ENCODE peak calls at places on chromosomes 11 and 22, in seven cellular contexts. One of them, this sample, is unnamed.

GRCh38 chr11:105840391-105840790 is 181.6 kb downstream of the MSANTD4 start:
- DNase-seq in NCI-H146: no peak
- DNase-seq in central memory CD4-positive, alpha-beta T cell: no peak
- DNase-seq in frontal cortex: no peak
- DNase-seq in AG04449: no peak
- DNase-seq in HTR-8/SVneo: no peak
- DNase-seq in activated T-cell treated with anti-CD3 and anti-CD28 coated beads, Interleukin-2, amount 50 U/mL, for 24 hours: no peak
- DNase-seq in this sample: no peak

GRCh38 chr11:20110908-20111669 is 49.2 kb downstream of the DBX1 start:
- DNase-seq in AG04449: peak; percentile 83
- DNase-seq in central memory CD4-positive, alpha-beta T cell: peak; percentile 19
- DNase-seq in HTR-8/SVneo: peak; percentile 67
- DNase-seq in activated T-cell treated with anti-CD3 and anti-CD28 coated beads, Interleukin-2, amount 50 U/mL, for 24 hours: peak; percentile 56
- DNase-seq in NCI-H146: peak; percentile 79
- DNase-seq in frontal cortex: no peak
- DNase-seq in this sample: peak; percentile 93

GRCh38 chr11:473415-473814 is 23.3 kb downstream of the PTDSS2 start:
- DNase-seq in AG04449: no peak
- DNase-seq in HTR-8/SVneo: no peak
- DNase-seq in activated T-cell treated with anti-CD3 and anti-CD28 coated beads, Interleukin-2, amount 50 U/mL, for 24 hours: no peak
- DNase-seq in frontal cortex: no peak
- DNase-seq in NCI-H146: no peak
- DNase-seq in central memory CD4-positive, alpha-beta T cell: no peak
- DNase-seq in this sample: no peak

GRCh38 chr11:79465160-79465559 is 24.3 kb upstream of the TENM4 start:
- DNase-seq in HTR-8/SVneo: no peak
- DNase-seq in frontal cortex: no peak
- DNase-seq in activated T-cell treated with anti-CD3 and anti-CD28 coated beads, Interleukin-2, amount 50 U/mL, for 24 hours: no peak
- DNase-seq in central memory CD4-positive, alpha-beta T cell: no peak
- DNase-seq in AG04449: no peak
- DNase-seq in NCI-H146: no peak
- DNase-seq in this sample: no peak

GRCh38 chr11:72706579-72706978 is 32.4 kb upstream of the PDE2A start:
- DNase-seq in HTR-8/SVneo: no peak
- DNase-seq in frontal cortex: no peak
- DNase-seq in central memory CD4-positive, alpha-beta T cell: no peak
- DNase-seq in activated T-cell treated with anti-CD3 and anti-CD28 coated beads, Interleukin-2, amount 50 U/mL, for 24 hours: no peak
- DNase-seq in AG04449: no peak
- DNase-seq in NCI-H146: no peak
- DNase-seq in this sample: no peak

GRCh38 chr11:67705264-67705663 is 30.8 kb upstream of the ALDH3B2 start:
- DNase-seq in AG04449: no peak
- DNase-seq in central memory CD4-positive, alpha-beta T cell: no peak
- DNase-seq in frontal cortex: no peak
- DNase-seq in NCI-H146: no peak
- DNase-seq in HTR-8/SVneo: no peak
- DNase-seq in activated T-cell treated with anti-CD3 and anti-CD28 coated beads, Interleukin-2, amount 50 U/mL, for 24 hours: no peak
- DNase-seq in this sample: no peak

GRCh38 chr22:24145446-24146189 is 35.7 kb upstream of the SUSD2 start:
- DNase-seq in activated T-cell treated with anti-CD3 and anti-CD28 coated beads, Interleukin-2, amount 50 U/mL, for 24 hours: no peak
- DNase-seq in frontal cortex: no peak
- DNase-seq in HTR-8/SVneo: no peak
- DNase-seq in central memory CD4-positive, alpha-beta T cell: no peak
- DNase-seq in NCI-H146: no peak
- DNase-seq in AG04449: no peak
- DNase-seq in this sample: no peak

GRCh38 chr11:975824-976223 is 50.2 kb downstream of the AP2A2 start:
- DNase-seq in frontal cortex: no peak
- DNase-seq in NCI-H146: no peak
- DNase-seq in central memory CD4-positive, alpha-beta T cell: no peak
- DNase-seq in AG04449: no peak
- DNase-seq in HTR-8/SVneo: peak; percentile 12
- DNase-seq in activated T-cell treated with anti-CD3 and anti-CD28 coated beads, Interleukin-2, amount 50 U/mL, for 24 hours: no peak
- DNase-seq in this sample: no peak

GRCh38 chr11:122170815-122171475 is 54.9 kb upstream of the BLID start:
- DNase-seq in frontal cortex: no peak
- DNase-seq in central memory CD4-positive, alpha-beta T cell: no peak
- DNase-seq in activated T-cell treated with anti-CD3 and anti-CD28 coated beads, Interleukin-2, amount 50 U/mL, for 24 hours: no peak
- DNase-seq in AG04449: no peak
- DNase-seq in NCI-H146: no peak
- DNase-seq in HTR-8/SVneo: no peak
- DNase-seq in this sample: peak; percentile 91

GRCh38 chr11:126363706-126364245 is 8.3 kb downstream of the ST3GAL4 start:
- DNase-seq in HTR-8/SVneo: no peak
- DNase-seq in AG04449: no peak
- DNase-seq in central memory CD4-positive, alpha-beta T cell: no peak
- DNase-seq in NCI-H146: peak; percentile 40
- DNase-seq in frontal cortex: no peak
- DNase-seq in activated T-cell treated with anti-CD3 and anti-CD28 coated beads, Interleukin-2, amount 50 U/mL, for 24 hours: no peak
- DNase-seq in this sample: no peak

GRCh38 chr11:47514825-47515647 is 37.9 kb downstream of the CELF1 start:
- DNase-seq in AG04449: no peak
- DNase-seq in HTR-8/SVneo: peak; percentile 37
- DNase-seq in central memory CD4-positive, alpha-beta T cell: no peak
- DNase-seq in frontal cortex: no peak
- DNase-seq in NCI-H146: no peak
- DNase-seq in activated T-cell treated with anti-CD3 and anti-CD28 coated beads, Interleukin-2, amount 50 U/mL, for 24 hours: peak; percentile 54
- DNase-seq in this sample: peak; percentile 65

GRCh38 chr22:38738475-38739070 is 17.2 kb downstream of the SUN2 start:
- DNase-seq in central memory CD4-positive, alpha-beta T cell: no peak
- DNase-seq in AG04449: no peak
- DNase-seq in activated T-cell treated with anti-CD3 and anti-CD28 coated beads, Interleukin-2, amount 50 U/mL, for 24 hours: no peak
- DNase-seq in HTR-8/SVneo: no peak
- DNase-seq in frontal cortex: no peak
- DNase-seq in NCI-H146: no peak
- DNase-seq in this sample: no peak

GRCh38 chr11:2578006-2578933 is 121.5 kb downstream of the KCNQ1OT1 start:
- DNase-seq in AG04449: no peak
- DNase-seq in NCI-H146: no peak
- DNase-seq in HTR-8/SVneo: no peak
- DNase-seq in central memory CD4-positive, alpha-beta T cell: no peak
- DNase-seq in activated T-cell treated with anti-CD3 and anti-CD28 coated beads, Interleukin-2, amount 50 U/mL, for 24 hours: peak; percentile 24
- DNase-seq in frontal cortex: no peak
- DNase-seq in this sample: no peak

GRCh38 chr11:69841859-69842698 is 22.9 kb upstream of the FGF3 start:
- DNase-seq in frontal cortex: no peak
- DNase-seq in AG04449: no peak
- DNase-seq in activated T-cell treated with anti-CD3 and anti-CD28 coated beads, Interleukin-2, amount 50 U/mL, for 24 hours: no peak
- DNase-seq in NCI-H146: no peak
- DNase-seq in HTR-8/SVneo: no peak
- DNase-seq in central memory CD4-positive, alpha-beta T cell: peak; percentile 9
- DNase-seq in this sample: no peak

GRCh38 chr11:79896258-79896657 is 455.4 kb upstream of the TENM4 start:
- DNase-seq in HTR-8/SVneo: no peak
- DNase-seq in AG04449: no peak
- DNase-seq in frontal cortex: no peak
- DNase-seq in NCI-H146: no peak
- DNase-seq in activated T-cell treated with anti-CD3 and anti-CD28 coated beads, Interleukin-2, amount 50 U/mL, for 24 hours: no peak
- DNase-seq in central memory CD4-positive, alpha-beta T cell: no peak
- DNase-seq in this sample: peak; percentile 31

GRCh38 chr11:32210601-32211000 is 119.7 kb downstream of the RCN1 start:
- DNase-seq in central memory CD4-positive, alpha-beta T cell: no peak
- DNase-seq in activated T-cell treated with anti-CD3 and anti-CD28 coated beads, Interleukin-2, amount 50 U/mL, for 24 hours: no peak
- DNase-seq in HTR-8/SVneo: peak; percentile 36
- DNase-seq in NCI-H146: no peak
- DNase-seq in frontal cortex: no peak
- DNase-seq in AG04449: peak; percentile 19
- DNase-seq in this sample: peak; percentile 34

GRCh38 chr11:110779108-110779507 is 66.9 kb upstream of the ARHGAP20 start:
- DNase-seq in central memory CD4-positive, alpha-beta T cell: no peak
- DNase-seq in HTR-8/SVneo: no peak
- DNase-seq in NCI-H146: no peak
- DNase-seq in frontal cortex: no peak
- DNase-seq in AG04449: no peak
- DNase-seq in activated T-cell treated with anti-CD3 and anti-CD28 coated beads, Interleukin-2, amount 50 U/mL, for 24 hours: no peak
- DNase-seq in this sample: no peak

GRCh38 chr11:126090452-126090851 is 27.8 kb upstream of the CDON start:
- DNase-seq in central memory CD4-positive, alpha-beta T cell: no peak
- DNase-seq in frontal cortex: no peak
- DNase-seq in NCI-H146: peak; percentile 96
- DNase-seq in activated T-cell treated with anti-CD3 and anti-CD28 coated beads, Interleukin-2, amount 50 U/mL, for 24 hours: no peak
- DNase-seq in HTR-8/SVneo: no peak
- DNase-seq in AG04449: no peak
- DNase-seq in this sample: no peak

GRCh38 chr11:119635776-119636175 is 93.2 kb downstream of the NECTIN1 start:
- DNase-seq in frontal cortex: no peak
- DNase-seq in AG04449: no peak
- DNase-seq in HTR-8/SVneo: no peak
- DNase-seq in NCI-H146: no peak
- DNase-seq in activated T-cell treated with anti-CD3 and anti-CD28 coated beads, Interleukin-2, amount 50 U/mL, for 24 hours: no peak
- DNase-seq in central memory CD4-positive, alpha-beta T cell: no peak
- DNase-seq in this sample: no peak

GRCh38 chr11:86802601-86803051 is 2.3 kb downstream of the PRSS23 start:
- DNase-seq in central memory CD4-positive, alpha-beta T cell: no peak
- DNase-seq in frontal cortex: no peak
- DNase-seq in HTR-8/SVneo: no peak
- DNase-seq in NCI-H146: peak; percentile 26
- DNase-seq in AG04449: no peak
- DNase-seq in activated T-cell treated with anti-CD3 and anti-CD28 coated beads, Interleukin-2, amount 50 U/mL, for 24 hours: no peak
- DNase-seq in this sample: peak; percentile 78

GRCh38 chr22:44583076-44583760 is 85.2 kb upstream of the RTL6 start:
- DNase-seq in central memory CD4-positive, alpha-beta T cell: no peak
- DNase-seq in activated T-cell treated with anti-CD3 and anti-CD28 coated beads, Interleukin-2, amount 50 U/mL, for 24 hours: no peak
- DNase-seq in frontal cortex: no peak
- DNase-seq in NCI-H146: no peak
- DNase-seq in HTR-8/SVneo: no peak
- DNase-seq in AG04449: no peak
- DNase-seq in this sample: peak; percentile 10

GRCh38 chr11:9025101-9025850 is 21.5 kb upstream of the NRIP3 start:
- DNase-seq in NCI-H146: no peak
- DNase-seq in HTR-8/SVneo: no peak
- DNase-seq in central memory CD4-positive, alpha-beta T cell: no peak
- DNase-seq in activated T-cell treated with anti-CD3 and anti-CD28 coated beads, Interleukin-2, amount 50 U/mL, for 24 hours: no peak
- DNase-seq in AG04449: no peak
- DNase-seq in frontal cortex: no peak
- DNase-seq in this sample: no peak

GRCh38 chr22:46652081-46652929 is 32.1 kb downstream of the GRAMD4 start:
- DNase-seq in frontal cortex: no peak
- DNase-seq in NCI-H146: no peak
- DNase-seq in HTR-8/SVneo: peak; percentile 26
- DNase-seq in activated T-cell treated with anti-CD3 and anti-CD28 coated beads, Interleukin-2, amount 50 U/mL, for 24 hours: no peak
- DNase-seq in AG04449: no peak
- DNase-seq in central memory CD4-positive, alpha-beta T cell: no peak
- DNase-seq in this sample: no peak

GRCh38 chr11:66912361-66912760 is 45.8 kb downstream of the PC start:
- DNase-seq in NCI-H146: no peak
- DNase-seq in frontal cortex: no peak
- DNase-seq in central memory CD4-positive, alpha-beta T cell: no peak
- DNase-seq in activated T-cell treated with anti-CD3 and anti-CD28 coated beads, Interleukin-2, amount 50 U/mL, for 24 hours: no peak
- DNase-seq in HTR-8/SVneo: no peak
- DNase-seq in AG04449: no peak
- DNase-seq in this sample: no peak

GRCh38 chr11:45045692-45046471 is 95.2 kb upstream of the TP53I11 start:
- DNase-seq in AG04449: no peak
- DNase-seq in activated T-cell treated with anti-CD3 and anti-CD28 coated beads, Interleukin-2, amount 50 U/mL, for 24 hours: no peak
- DNase-seq in HTR-8/SVneo: peak; percentile 26
- DNase-seq in central memory CD4-positive, alpha-beta T cell: no peak
- DNase-seq in NCI-H146: peak; percentile 22
- DNase-seq in frontal cortex: no peak
- DNase-seq in this sample: peak; percentile 75

GRCh38 chr11:73072935-73073481 is 69.1 kb downstream of the FCHSD2 start:
- DNase-seq in frontal cortex: no peak
- DNase-seq in AG04449: no peak
- DNase-seq in NCI-H146: no peak
- DNase-seq in central memory CD4-positive, alpha-beta T cell: peak; percentile 1
- DNase-seq in HTR-8/SVneo: no peak
- DNase-seq in activated T-cell treated with anti-CD3 and anti-CD28 coated beads, Interleukin-2, amount 50 U/mL, for 24 hours: no peak
- DNase-seq in this sample: peak; percentile 17